ENCODE peak calls at places on chromosome X, in five cellular contexts. One of them, this sample, is unnamed.
A peak's percentile ranks its signal among the peaks of the same experiment; 100 is the strongest.

GRCh38 chrX:53184836-53185235 is 40.2 kb downstream of the KDM5C start:
- DNase-seq in HCT116: no peak
- DNase-seq in body of pancreas: no peak
- DNase-seq in endothelial cell of umbilical vein: no peak
- DNase-seq in tibial nerve: no peak
- DNase-seq in this sample: no peak

GRCh38 chrX:19625612-19626011 is 110.3 kb upstream of the MAP3K15 start:
- DNase-seq in HCT116: no peak
- DNase-seq in body of pancreas: no peak
- DNase-seq in endothelial cell of umbilical vein: peak; percentile 4
- DNase-seq in tibial nerve: no peak
- DNase-seq in this sample: no peak

GRCh38 chrX:132412208-132412607 is 76.6 kb downstream of the MBNL3 start:
- DNase-seq in HCT116: no peak
- DNase-seq in body of pancreas: no peak
- DNase-seq in endothelial cell of umbilical vein: no peak
- DNase-seq in tibial nerve: no peak
- DNase-seq in this sample: no peak

GRCh38 chrX:133856819-133857218 is 128.6 kb downstream of the GPC3 start:
- DNase-seq in HCT116: no peak
- DNase-seq in body of pancreas: no peak
- DNase-seq in endothelial cell of umbilical vein: no peak
- DNase-seq in tibial nerve: no peak
- DNase-seq in this sample: no peak

GRCh38 chrX:105695451-105695850 is 126.9 kb upstream of the NRK start:
- DNase-seq in HCT116: no peak
- DNase-seq in body of pancreas: no peak
- DNase-seq in endothelial cell of umbilical vein: no peak
- DNase-seq in tibial nerve: no peak
- DNase-seq in this sample: no peak

GRCh38 chrX:41912922-41913321 is 10.4 kb downstream of the CASK start:
- DNase-seq in HCT116: no peak
- DNase-seq in body of pancreas: no peak
- DNase-seq in endothelial cell of umbilical vein: no peak
- DNase-seq in tibial nerve: no peak
- DNase-seq in this sample: no peak

GRCh38 chrX:155086961-155087735 is 15.8 kb downstream of the BRCC3 start:
- DNase-seq in HCT116: no peak
- DNase-seq in body of pancreas: no peak
- DNase-seq in endothelial cell of umbilical vein: no peak
- DNase-seq in tibial nerve: no peak
- DNase-seq in this sample: no peak

GRCh38 chrX:38806875-38807601 is 5.8 kb downstream of the MID1IP1 start:
- DNase-seq in HCT116: no peak
- DNase-seq in body of pancreas: peak; percentile 40
- DNase-seq in endothelial cell of umbilical vein: no peak
- DNase-seq in tibial nerve: no peak
- DNase-seq in this sample: no peak

GRCh38 chrX:11908371-11908770 is 150.3 kb downstream of the MSL3 start:
- DNase-seq in HCT116: no peak
- DNase-seq in body of pancreas: no peak
- DNase-seq in endothelial cell of umbilical vein: peak; percentile 32
- DNase-seq in tibial nerve: no peak
- DNase-seq in this sample: no peak

GRCh38 chrX:101357166-101357795 is 8.7 kb upstream of the TIMM8A start:
- DNase-seq in HCT116: peak; percentile 18
- DNase-seq in body of pancreas: peak; percentile 29
- DNase-seq in endothelial cell of umbilical vein: no peak
- DNase-seq in tibial nerve: no peak
- DNase-seq in this sample: no peak

GRCh38 chrX:8730812-8731578 is 942 bp downstream of the ANOS1 start:
- DNase-seq in HCT116: no peak
- DNase-seq in body of pancreas: no peak
- DNase-seq in endothelial cell of umbilical vein: no peak
- DNase-seq in tibial nerve: no peak
- DNase-seq in this sample: no peak

GRCh38 chrX:66988331-66988730 is 349.5 kb upstream of the EDA2R start:
- DNase-seq in HCT116: no peak
- DNase-seq in body of pancreas: no peak
- DNase-seq in endothelial cell of umbilical vein: no peak
- DNase-seq in tibial nerve: no peak
- DNase-seq in this sample: no peak

GRCh38 chrX:154459843-154460242 is 1.8 kb downstream of the PLXNA3 start:
- DNase-seq in HCT116: no peak
- DNase-seq in body of pancreas: no peak
- DNase-seq in endothelial cell of umbilical vein: no peak
- DNase-seq in tibial nerve: no peak
- DNase-seq in this sample: no peak

GRCh38 chrX:19846995-19847790 is 40.2 kb downstream of the SH3KBP1 start:
- DNase-seq in HCT116: no peak
- DNase-seq in body of pancreas: peak; percentile 46
- DNase-seq in endothelial cell of umbilical vein: peak; percentile 38
- DNase-seq in tibial nerve: peak; percentile 16
- DNase-seq in this sample: no peak

GRCh38 chrX:23332101-23332887 is 2.4 kb upstream of the PTCHD1 start:
- DNase-seq in HCT116: no peak
- DNase-seq in body of pancreas: no peak
- DNase-seq in endothelial cell of umbilical vein: no peak
- DNase-seq in tibial nerve: no peak
- DNase-seq in this sample: no peak

GRCh38 chrX:137695405-137695804 is 129.5 kb downstream of the ZIC3 start:
- DNase-seq in HCT116: no peak
- DNase-seq in body of pancreas: no peak
- DNase-seq in endothelial cell of umbilical vein: no peak
- DNase-seq in tibial nerve: no peak
- DNase-seq in this sample: no peak

DNA sequence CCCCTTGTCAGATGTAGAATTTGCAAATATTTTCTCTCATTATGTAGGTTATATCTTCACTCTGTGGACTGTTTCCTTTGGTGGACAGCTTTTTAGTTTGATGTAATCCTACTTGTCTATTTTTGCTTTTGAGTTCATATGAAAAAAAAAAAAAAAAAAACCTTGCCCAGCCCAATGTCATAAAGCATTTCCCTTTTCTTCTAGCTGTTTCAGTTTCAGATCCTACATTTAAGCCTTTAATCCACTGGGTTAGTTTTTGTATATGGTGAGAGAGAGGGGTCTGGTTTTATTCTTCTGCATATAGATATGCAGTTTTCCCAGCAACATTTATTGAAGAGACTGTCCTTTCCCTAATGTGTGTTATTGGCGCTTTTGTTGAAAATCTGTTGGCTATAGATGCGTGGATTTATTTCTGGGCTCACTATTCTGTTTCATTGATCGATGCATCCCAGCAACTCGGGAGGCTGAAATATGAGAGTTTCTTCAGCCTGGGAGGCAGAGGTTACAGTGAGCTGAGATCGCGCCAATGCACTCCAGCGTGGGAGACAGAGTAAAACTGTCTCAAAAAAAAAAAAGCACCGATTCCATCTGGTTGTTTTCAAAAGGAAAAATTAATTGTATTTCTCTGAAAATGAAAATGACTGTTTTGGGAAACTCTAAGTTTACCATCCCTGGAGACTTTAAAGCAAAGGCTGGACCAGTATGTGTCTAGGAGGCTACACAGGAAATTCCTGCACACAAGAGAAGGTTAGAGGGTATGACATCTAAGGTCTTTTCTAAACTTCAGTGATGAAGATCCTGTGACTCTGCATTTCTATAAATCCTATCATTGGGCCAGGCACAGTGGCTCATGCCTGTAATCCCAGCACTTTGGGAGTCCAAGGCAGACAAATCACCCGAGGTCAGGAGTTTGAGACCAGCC is 35.6 kb downstream of the STEEP1 start:
- DNase-seq in HCT116: no peak
- DNase-seq in body of pancreas: no peak
- DNase-seq in endothelial cell of umbilical vein: no peak
- DNase-seq in tibial nerve: no peak
- DNase-seq in this sample: no peak
- H3K27ac ChIP-seq in HCT116: no peak overlapping the region
- H3K27ac ChIP-seq in body of pancreas: no peak overlapping the region
- H3K27ac ChIP-seq in endothelial cell of umbilical vein: no peak overlapping the region
- H3K27ac ChIP-seq in tibial nerve: no peak overlapping the region
- H3K27ac ChIP-seq in this sample: no peak overlapping the region

GRCh38 chrX:103400931-103401330 is 24.6 kb downstream of the BEX3 start:
- DNase-seq in HCT116: no peak
- DNase-seq in body of pancreas: no peak
- DNase-seq in endothelial cell of umbilical vein: no peak
- DNase-seq in tibial nerve: no peak
- DNase-seq in this sample: no peak

GRCh38 chrX:103407776-103408175 is 31.4 kb downstream of the BEX3 start:
- DNase-seq in HCT116: no peak
- DNase-seq in body of pancreas: no peak
- DNase-seq in endothelial cell of umbilical vein: no peak
- DNase-seq in tibial nerve: no peak
- DNase-seq in this sample: no peak

GRCh38 chrX:103406256-103406655 is 29.9 kb downstream of the BEX3 start:
- DNase-seq in HCT116: no peak
- DNase-seq in body of pancreas: no peak
- DNase-seq in endothelial cell of umbilical vein: no peak
- DNase-seq in tibial nerve: no peak
- DNase-seq in this sample: no peak

GRCh38 chrX:103405009-103405333 is 28.6 kb downstream of the BEX3 start:
- DNase-seq in HCT116: no peak
- DNase-seq in body of pancreas: no peak
- DNase-seq in endothelial cell of umbilical vein: no peak
- DNase-seq in tibial nerve: no peak
- DNase-seq in this sample: no peak

DNA sequence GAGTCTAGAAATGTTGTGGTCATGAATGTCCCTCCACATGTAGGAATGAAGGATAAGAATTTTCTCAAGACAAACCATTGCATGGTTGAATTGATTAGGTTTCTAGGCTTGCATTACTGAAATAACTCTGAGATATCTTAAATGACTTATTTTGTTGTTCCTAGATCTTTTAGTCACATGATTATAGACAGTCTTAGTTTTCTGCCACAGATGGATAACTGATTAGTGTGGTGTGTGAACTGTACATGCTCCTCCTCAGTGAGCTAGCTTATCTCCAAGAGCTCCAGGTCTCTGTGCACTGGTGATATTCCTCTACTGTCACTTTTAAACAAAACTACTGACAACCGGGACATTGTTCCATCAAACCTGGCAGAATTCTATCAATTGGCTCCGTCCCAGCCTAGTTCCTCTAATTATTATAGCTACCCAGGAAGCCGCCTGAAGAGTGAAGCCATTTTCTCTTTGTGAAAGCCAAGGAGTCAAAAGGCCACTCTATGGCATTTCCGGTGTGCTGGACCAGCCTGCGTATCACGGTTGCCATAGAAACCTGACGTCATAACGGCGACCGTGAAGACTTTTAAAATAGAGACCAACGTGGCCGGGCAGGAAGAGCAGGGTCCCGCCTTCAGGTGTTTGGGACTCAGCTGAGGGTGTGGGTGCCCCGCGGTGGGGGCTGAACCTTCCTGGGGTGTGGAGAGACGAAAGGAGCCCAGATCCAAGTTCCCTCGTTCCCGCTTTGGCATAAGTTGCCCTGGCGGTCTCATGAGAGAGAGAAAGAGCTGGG is 28.1 kb downstream of the BEX3 start:
- DNase-seq in HCT116: peak; percentile 59
- DNase-seq in body of pancreas: peak; percentile 84
- DNase-seq in endothelial cell of umbilical vein: peak; percentile 79
- DNase-seq in tibial nerve: peak; percentile 64
- DNase-seq in this sample: peak; percentile 76
- TF ChIP-seq POLR2A in HCT116: no peak
- TF ChIP-seq POLR2A in body of pancreas: peak; percentile 26
- TF ChIP-seq POLR2A in endothelial cell of umbilical vein: no peak
- TF ChIP-seq POLR2A in tibial nerve: no peak
- TF ChIP-seq POLR2A in this sample: no peak

GRCh38 chrX:70901465-70901864 is 7.0 kb downstream of the TEX11 start:
- DNase-seq in HCT116: no peak
- DNase-seq in body of pancreas: no peak
- DNase-seq in endothelial cell of umbilical vein: no peak
- DNase-seq in tibial nerve: no peak
- DNase-seq in this sample: no peak
- H3K4me3 ChIP-seq in HCT116: no peak overlapping the region
- H3K4me3 ChIP-seq in body of pancreas: no peak overlapping the region
- H3K4me3 ChIP-seq in endothelial cell of umbilical vein: no peak overlapping the region
- H3K4me3 ChIP-seq in tibial nerve: no peak overlapping the region
- H3K4me3 ChIP-seq in this sample: no peak overlapping the region

GRCh38 chrX:118727686-118728339 is 407 bp downstream of the IL13RA1 start:
- DNase-seq in HCT116: no peak
- DNase-seq in body of pancreas: peak; percentile 52
- DNase-seq in endothelial cell of umbilical vein: peak; percentile 55
- DNase-seq in tibial nerve: no peak
- DNase-seq in this sample: no peak
- H3K27ac ChIP-seq in HCT116: peak overlapping the region; percentile 69
- H3K27ac ChIP-seq in body of pancreas: peak overlapping the region; percentile 93
- H3K27ac ChIP-seq in endothelial cell of umbilical vein: peak overlapping the region; percentile 80
- H3K27ac ChIP-seq in tibial nerve: peak overlapping the region; percentile 88
- H3K27ac ChIP-seq in this sample: peak overlapping the region; percentile 94

This sample was measured in sigmoid colon.